ENCODE peak calls at places on chromosomes 11 and 22, in nine cellular contexts. A is activated CD8-positive, alpha-beta memory T cell treated with anti-CD3 and anti-CD28 coated beads for 48 hours; Y is CD4-positive, alpha-beta T cell; P is T-helper 1 cell; I is HS-5; S is esophagus squamous epithelium; M is nephron progenitor cell; B is K562; R is LHCN-M2. N is an unnamed sample.

GRCh38 chr11:353315-353857 is 15.9 kb upstream of the B4GALNT4 start:
- DNase-seq in A (no peak), Y (no peak), P (no peak), I (no peak), S (no peak), M (no peak), B (no peak), R (peak), N (peak)

GRCh38 chr22:43734370-43735005 is 77.6 kb downstream of the EFCAB6 start:
- DNase-seq in A (no peak), Y (no peak), P (no peak), I (no peak), S (no peak), M (no peak), B (no peak), R (no peak), N (no peak)

GRCh38 chr11:78020248-78020647 is 2.8 kb downstream of the KCTD14 start:
- DNase-seq in A (no peak), Y (no peak), P (no peak), I (no peak), S (no peak), M (no peak), B (no peak), R (no peak), N (peak)

GRCh38 chr11:47148274-47148673 is 28.4 kb downstream of the ARFGAP2 start:
- DNase-seq in A (no peak), Y (no peak), P (no peak), I (no peak), S (no peak), M (no peak), B (no peak), R (no peak), N (no peak)

GRCh38 chr22:25368271-25368670 is 148.8 kb downstream of the CRYBB2 start:
- DNase-seq in A (no peak), Y (no peak), P (no peak), I (peak), S (no peak), M (no peak), B (no peak), R (peak), N (peak)

GRCh38 chr11:93905384-93905783 is 55.0 kb upstream of the VSTM5 start:
- DNase-seq in A (no peak), Y (no peak), P (no peak), I (peak), S (no peak), M (no peak), B (no peak), R (peak), N (no peak)

GRCh38 chr11:36996795-36997194 is 398.8 kb upstream of the RAG2 start:
- DNase-seq in A (no peak), Y (no peak), P (no peak), I (no peak), S (no peak), M (no peak), B (no peak), R (no peak), N (no peak)

GRCh38 chr11:63508745-63509144 is 2.9 kb downstream of the LGALS12 start:
- DNase-seq in A (no peak), Y (no peak), P (no peak), I (no peak), S (no peak), M (no peak), B (no peak), R (no peak), N (no peak)

GRCh38 chr11:57727185-57727584 is 14.1 kb upstream of the SELENOH start:
- DNase-seq in A (no peak), Y (no peak), P (no peak), I (no peak), S (no peak), M (no peak), B (no peak), R (no peak), N (no peak)

GRCh38 chr22:25374871-25375270 is 155.4 kb downstream of the CRYBB2 start:
- DNase-seq in A (no peak), Y (no peak), P (no peak), I (no peak), S (no peak), M (no peak), B (no peak), R (no peak), N (no peak)

N was measured in left kidney.